ENCODE peak calls at places on chromosomes 2 and 18, in six cellular contexts. N is B cell, I is epithelial cell of esophagus, L is prostate gland, T is nephron progenitor cell, S is WERI-Rb-1. O is an unnamed sample.

GRCh38 chr2:38934742-38935141 is 45.1 kb downstream of the ARHGEF33 start:
- DNase-seq in N (no peak), S (no peak), I (no peak), L (no peak), T (no peak), O (no peak)

GRCh38 chr2:188142088-188142487 is 149.6 kb upstream of the GULP1 start:
- DNase-seq in I (peak), N (no peak), S (no peak), T (no peak), L (no peak), O (no peak)

GRCh38 chr2:9594361-9595063 is 36.3 kb downstream of the YWHAQ start:
- DNase-seq in L (no peak), N (no peak), T (no peak), I (peak), S (no peak), O (peak)

GRCh38 chr2:33777791-33778190 is 178.7 kb upstream of the FAM98A start:
- DNase-seq in N (no peak), S (no peak), I (no peak), T (no peak), L (no peak), O (no peak)

GRCh38 chr2:53594586-53594918 is 173.1 kb upstream of the CHAC2 start:
- DNase-seq in S (no peak), I (no peak), L (no peak), N (no peak), T (no peak), O (no peak)

GRCh38 chr2:175621847-175622246 is 380.2 kb downstream of the LNPK start:
- DNase-seq in T (no peak), L (no peak), S (no peak), I (no peak), N (no peak), O (no peak)

GRCh38 chr2:132390076-132390475 is 26.5 kb upstream of the GPR39 start:
- DNase-seq in T (no peak), I (no peak), L (no peak), N (no peak), S (no peak), O (no peak)

GRCh38 chr2:99864561-99865216 is 277.7 kb downstream of the AFF3 start:
- DNase-seq in I (no peak), L (peak), T (no peak), N (no peak), S (no peak), O (no peak)

GRCh38 chr2:152405206-152406118 is 70.5 kb downstream of the FMNL2 start:
- DNase-seq in S (no peak), N (no peak), L (peak), T (no peak), I (no peak), O (no peak)

GRCh38 chr2:225773143-225773542 is 373.6 kb downstream of the NYAP2 start:
- DNase-seq in T (no peak), L (no peak), N (no peak), S (no peak), I (no peak), O (no peak)

GRCh38 chr2:231167745-231168459 is 30.5 kb upstream of the ARMC9 start:
- DNase-seq in T (no peak), S (no peak), L (no peak), I (no peak), N (no peak), O (no peak)

GRCh38 chr2:120320318-120320851 is 25.6 kb upstream of the INHBB start:
- DNase-seq in I (peak), T (no peak), L (peak), S (no peak), N (no peak), O (no peak)

GRCh38 chr2:46284260-46284659 is 12.9 kb upstream of the EPAS1 start:
- DNase-seq in S (peak), L (no peak), I (no peak), N (no peak), T (no peak), O (no peak)

GRCh38 chr2:169670215-169670651 is 24.0 kb downstream of the CFAP210 start:
- DNase-seq in N (no peak), I (peak), L (no peak), T (no peak), S (no peak), O (no peak)

GRCh38 chr2:192267484-192267883 is 72.8 kb upstream of the TMEFF2 start:
- DNase-seq in S (no peak), T (no peak), N (no peak), I (peak), L (no peak), O (no peak)

DNA sequence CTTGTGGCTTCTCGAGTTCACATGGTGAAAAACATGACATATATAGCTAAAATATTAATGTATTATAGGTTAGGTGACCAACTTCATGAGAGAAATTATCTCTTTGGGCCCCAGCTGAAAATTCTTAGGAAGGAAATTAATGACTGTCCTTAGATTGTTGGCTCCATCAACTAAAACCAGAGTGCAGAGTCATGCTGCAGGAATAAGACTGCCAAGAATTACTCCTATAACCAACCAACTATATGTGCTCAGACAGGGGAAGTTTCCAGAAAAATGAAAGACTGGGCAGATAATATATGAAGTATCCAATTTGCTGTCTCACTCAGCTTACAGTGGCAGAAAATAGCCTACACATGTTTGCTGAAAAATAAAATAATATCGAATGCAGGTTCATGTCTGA is 71.0 kb upstream of the TMEFF2 start:
- DNase-seq in L (no peak), I (no peak), N (no peak), S (no peak), T (no peak), O (no peak)
- TF ChIP-seq CTCF in L (no peak), I (no peak), N (no peak), S (no peak), T (no peak), O (no peak)

GRCh38 chr2:162149940-162150339 is 2.1 kb downstream of the GCG start:
- DNase-seq in T (no peak), I (no peak), N (no peak), S (no peak), L (no peak), O (no peak)

GRCh38 chr2:162156149-162156548 is 4.1 kb upstream of the GCG start:
- DNase-seq in S (no peak), N (no peak), L (no peak), T (no peak), I (no peak), O (no peak)

GRCh38 chr2:162152147-162152546 is at the start of gene GCG:
- DNase-seq in S (no peak), L (no peak), N (no peak), I (no peak), T (no peak), O (no peak)

GRCh38 chr2:162155093-162155492 is 3.0 kb upstream of the GCG start:
- DNase-seq in L (no peak), S (no peak), N (no peak), T (no peak), I (no peak), O (no peak)

DNA sequence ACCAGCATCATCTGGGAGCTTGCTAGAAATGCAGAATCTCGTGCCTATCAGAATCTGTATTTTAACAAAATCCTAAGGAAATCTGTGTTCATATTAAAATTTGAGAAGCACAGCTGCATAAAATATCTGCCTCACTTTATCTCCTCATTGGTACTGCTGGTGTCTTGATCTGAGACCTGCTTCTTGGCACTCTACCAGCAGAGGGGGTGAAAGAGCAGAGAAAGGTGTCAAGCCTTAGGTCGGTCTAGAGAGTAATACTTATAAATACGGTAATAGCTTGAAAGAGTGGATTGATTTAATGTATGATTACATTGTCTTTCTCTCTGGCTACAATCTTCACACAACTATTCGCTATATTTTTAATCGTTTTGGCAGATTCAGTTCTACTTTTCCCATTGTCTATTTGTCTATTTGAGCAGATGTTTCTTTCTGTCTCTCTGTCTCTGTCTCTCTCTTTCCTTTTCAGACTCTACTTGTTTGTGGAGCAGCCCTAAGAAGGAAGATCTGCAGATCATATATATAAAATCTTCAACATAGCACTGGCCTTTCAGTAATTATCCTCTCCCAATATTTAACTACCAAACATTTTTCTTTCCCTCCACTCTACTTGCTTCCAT is 1.7 kb upstream of the GCG start:
- DNase-seq in I (peak), L (no peak), T (peak), N (peak), S (peak), O (peak)
- TF ChIP-seq CTCF in I (peak), L (no peak), T (peak), N (peak), S (peak), O (peak)

GRCh38 chr2:200679157-200679934 is 93.5 kb downstream of the AOX1 start:
- DNase-seq in N (no peak), S (no peak), L (no peak), T (no peak), I (no peak), O (no peak)

GRCh38 chr2:200673191-200673590 is 87.4 kb downstream of the AOX1 start:
- DNase-seq in S (no peak), I (no peak), L (no peak), N (no peak), T (no peak), O (no peak)

GRCh38 chr2:200681731-200682130 is 95.9 kb downstream of the AOX1 start:
- DNase-seq in N (no peak), T (no peak), S (no peak), L (no peak), I (no peak), O (no peak)

GRCh38 chr2:200677161-200677560 is 91.3 kb downstream of the AOX1 start:
- DNase-seq in T (no peak), S (no peak), I (no peak), N (no peak), L (no peak), O (no peak)

GRCh38 chr2:200677721-200678532 is 92.1 kb downstream of the AOX1 start:
- DNase-seq in T (no peak), S (no peak), I (no peak), L (no peak), N (no peak), O (no peak)
- TF ChIP-seq CTCF in T (no peak), S (no peak), I (no peak), L (no peak), N (no peak), O (no peak)

DNA sequence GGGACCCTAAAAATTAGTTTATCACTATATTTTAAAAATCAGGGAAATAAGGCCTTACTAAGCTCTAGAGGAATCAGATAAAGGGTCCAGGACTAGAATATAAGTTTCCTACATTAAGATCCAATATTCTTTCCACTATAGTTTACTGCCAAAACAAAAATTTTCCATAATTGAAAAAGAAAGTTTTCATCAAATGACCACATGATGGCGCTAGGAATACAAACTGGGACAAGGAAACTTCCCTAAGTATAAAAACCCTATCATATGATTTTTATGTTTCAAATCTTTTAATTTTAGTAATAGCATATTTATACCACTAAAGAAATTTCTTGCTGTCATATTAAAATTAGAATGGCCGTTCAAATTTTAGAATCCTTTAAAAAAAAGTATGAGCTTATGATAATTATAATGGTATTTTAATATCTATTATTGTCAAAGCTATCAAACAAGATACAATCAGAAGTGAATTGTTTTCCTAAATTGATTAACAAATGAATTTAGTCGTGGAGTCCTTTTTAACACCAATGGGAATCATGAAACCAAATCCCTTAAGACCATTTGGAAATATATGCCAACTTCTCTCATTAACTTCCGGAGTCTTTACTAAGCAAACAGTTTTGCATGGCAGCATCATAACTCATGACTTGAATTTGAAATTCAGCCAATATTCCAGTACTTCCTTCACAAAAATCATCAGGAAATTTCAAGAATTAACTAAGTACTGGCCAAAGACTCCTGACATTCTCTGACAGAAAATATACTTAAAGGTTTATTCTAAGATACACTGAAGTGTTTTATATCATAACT is 70.3 kb downstream of the SCN1A start:
- DNase-seq in N (no peak), I (peak), T (no peak), L (no peak), S (no peak), O (no peak)
- TF ChIP-seq CTCF in N (no peak), I (peak), T (peak), L (peak), S (no peak), O (peak)

DNA sequence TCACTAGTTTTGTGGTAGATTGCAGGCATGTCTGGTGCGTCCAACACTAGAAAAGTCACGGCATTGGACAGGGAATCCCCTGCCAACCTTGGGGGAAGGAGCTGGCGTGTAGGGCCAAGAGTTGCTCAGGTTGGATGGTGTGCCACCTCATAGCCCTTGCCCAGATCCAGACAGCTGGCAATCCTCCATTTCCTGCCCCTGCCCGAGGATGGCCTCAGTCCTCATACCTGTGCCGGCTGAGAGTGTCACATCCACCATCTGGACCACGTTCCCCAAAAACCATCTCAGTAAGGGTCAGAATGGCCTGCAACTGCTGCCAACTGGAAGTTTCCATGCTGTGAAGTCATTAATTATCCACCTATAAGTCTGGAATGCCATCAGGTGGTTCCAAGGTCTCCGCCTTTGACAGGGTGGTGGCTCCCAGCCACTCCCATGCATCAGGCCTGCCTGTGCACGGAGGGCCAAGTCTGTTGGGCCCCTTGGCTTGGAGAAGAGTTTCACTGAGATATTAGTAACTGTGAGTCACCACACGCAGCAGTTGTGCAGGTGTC is 55.0 kb downstream of the IMPA2 start:
- DNase-seq in L (no peak), S (no peak), T (no peak), I (peak), N (no peak), O (no peak)
- TF ChIP-seq CTCF in L (no peak), S (no peak), T (no peak), I (no peak), N (no peak), O (no peak)

DNA sequence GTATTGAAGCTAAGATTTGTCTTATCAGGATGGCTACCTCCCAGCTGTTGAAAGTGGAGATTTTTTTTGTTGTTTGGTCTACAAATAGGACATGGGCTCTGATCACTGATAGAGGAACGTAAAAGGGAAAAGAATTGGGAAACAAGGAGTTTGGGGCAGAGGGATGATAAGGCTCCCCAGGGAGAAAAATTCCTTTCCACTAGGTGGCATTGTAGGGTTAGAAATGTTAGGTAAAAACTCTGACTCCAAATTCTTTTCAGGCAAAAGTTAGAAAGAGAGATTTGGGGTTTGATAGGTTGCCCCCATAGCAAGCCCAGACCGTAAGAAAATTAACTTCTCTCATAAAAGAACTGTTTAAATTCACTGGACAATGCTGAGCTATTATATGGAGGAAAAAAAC is 19.8 kb downstream of the CMPK2 start:
- DNase-seq in S (no peak), N (no peak), T (no peak), L (no peak), I (no peak), O (no peak)
- TF ChIP-seq CTCF in S (peak), N (no peak), T (no peak), L (no peak), I (no peak), O (no peak)

GRCh38 chr2:22904126-22904684 is 480.8 kb upstream of the KLHL29 start:
- DNase-seq in I (peak), S (peak), N (no peak), T (peak), L (no peak), O (peak)
- TF ChIP-seq CTCF in I (peak), S (peak), N (no peak), T (peak), L (peak), O (peak)